ENCODE peak calls at places on chromosomes 2 and 18, in seven cellular contexts. Q is mammary epithelial cell, X is K562, V is BJ, C is mesendoderm, W is A673, P is IMR-90. A is an unnamed sample. For H3K36me3, the result is how much of the 10 kb centered on the place peaks cover.

GRCh38 chr2:36544638-36545338 is 53.2 kb downstream of the FEZ2 start:
- DNase-seq in Q (no peak), X (no peak), V (no peak), C (no peak), W (no peak), P (peak), A (no peak)

GRCh38 chr2:60819155-60819862 is 62.1 kb upstream of the REL start:
- DNase-seq in Q (no peak), X (no peak), V (no peak), C (peak), W (no peak), P (no peak), A (no peak)

GRCh38 chr18:71919211-71919610 is 624.9 kb downstream of the CBLN2 start:
- DNase-seq in Q (no peak), X (no peak), V (no peak), C (no peak), W (no peak), P (no peak), A (no peak)

GRCh38 chr2:158893057-158893456 is 75.4 kb upstream of the TANC1 start:
- DNase-seq in Q (peak), X (no peak), V (peak), C (no peak), W (no peak), P (peak), A (no peak)

GRCh38 chr2:54083440-54083839 is 32.0 kb upstream of the ACYP2 start:
- DNase-seq in Q (no peak), X (no peak), V (peak), C (no peak), W (no peak), P (peak), A (no peak)

GRCh38 chr2:84946204-84947009 is 24.6 kb upstream of the KCMF1 start:
- DNase-seq in Q (peak), X (no peak), V (peak), C (no peak), W (no peak), P (peak), A (no peak)

GRCh38 chr2:1633936-1634587 is 110.3 kb downstream of the PXDN start:
- DNase-seq in Q (no peak), X (no peak), V (no peak), C (no peak), W (no peak), P (no peak), A (no peak)

GRCh38 chr2:7209776-7210555 is 292.8 kb downstream of the RNF144A start:
- DNase-seq in Q (no peak), X (no peak), V (no peak), C (no peak), W (peak), P (peak), A (no peak)

GRCh38 chr18:41681138-41681881 is 273.7 kb upstream of the PIK3C3 start:
- DNase-seq in Q (peak), X (no peak), V (no peak), C (no peak), W (no peak), P (no peak), A (no peak)

GRCh38 chr2:237588044-237588696 is 2.4 kb downstream of the RAB17 start:
- DNase-seq in Q (no peak), X (no peak), V (no peak), C (no peak), W (no peak), P (no peak), A (peak)

GRCh38 chr2:23588788-23589187 is 203.8 kb downstream of the KLHL29 start:
- DNase-seq in Q (no peak), X (no peak), V (no peak), C (no peak), W (no peak), P (peak), A (no peak)

GRCh38 chr2:5877360-5877759 is 185.2 kb downstream of the SOX11 start:
- DNase-seq in Q (no peak), X (no peak), V (no peak), C (no peak), W (no peak), P (peak), A (no peak)

GRCh38 chr2:11980809-11981208 is 234.4 kb downstream of the LPIN1 start:
- DNase-seq in Q (no peak), X (no peak), V (no peak), C (no peak), W (no peak), P (no peak), A (peak)

GRCh38 chr18:58117685-58118403 is 73.8 kb downstream of the NEDD4L start:
- DNase-seq in Q (peak), X (peak), V (no peak), C (no peak), W (no peak), P (peak), A (peak)

GRCh38 chr2:46520108-46520507 is 40.7 kb downstream of the TMEM247 start:
- DNase-seq in Q (no peak), X (no peak), V (no peak), C (no peak), W (no peak), P (no peak), A (no peak)

GRCh38 chr2:36702781-36703180 is 6.3 kb downstream of the VIT start:
- DNase-seq in Q (no peak), X (no peak), V (no peak), C (no peak), W (no peak), P (no peak), A (no peak)

GRCh38 chr18:50836521-50836957 is 16.7 kb upstream of the MRO start:
- DNase-seq in Q (peak), X (no peak), V (no peak), C (no peak), W (peak), P (peak), A (no peak)

GRCh38 chr2:10265328-10266132 is 37.2 kb upstream of the HPCAL1 start:
- DNase-seq in Q (no peak), X (no peak), V (no peak), C (no peak), W (no peak), P (no peak), A (no peak)

GRCh38 chr2:201660293-201660895 is 17.1 kb upstream of the TMEM237 start:
- DNase-seq in Q (no peak), X (no peak), V (no peak), C (no peak), W (no peak), P (no peak), A (peak)

DNA sequence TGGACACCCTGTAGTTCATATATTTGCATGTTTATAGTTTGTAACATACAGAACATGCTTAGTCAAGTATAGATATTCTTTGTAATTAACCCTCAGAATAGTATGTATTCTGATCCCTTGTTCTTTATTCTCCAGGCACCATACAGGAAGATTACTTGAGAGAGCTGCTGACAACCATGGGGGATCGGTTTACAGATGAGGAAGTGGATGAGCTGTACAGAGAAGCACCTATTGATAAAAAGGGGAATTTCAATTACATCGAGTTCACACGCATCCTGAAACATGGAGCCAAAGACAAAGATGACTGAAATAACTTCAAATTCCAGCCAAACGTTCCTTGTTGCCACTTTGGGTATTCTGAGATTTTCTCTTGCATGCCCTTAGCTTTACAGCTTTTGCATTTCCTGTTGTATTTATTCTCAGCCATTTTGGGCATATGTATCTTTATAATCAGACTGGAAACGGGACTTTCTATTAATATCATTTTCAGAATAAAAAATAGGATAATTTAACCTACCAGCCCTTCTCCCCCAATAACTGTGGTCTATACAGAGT is 6.2 kb upstream of the MYL12B start:
- DNase-seq in Q (no peak), X (no peak), V (no peak), C (no peak), W (no peak), P (no peak), A (no peak)
- H3K36me3 ChIP-seq in Q (under half), X (half or more), V (under half), C (under half), W (half or more), P (under half), A (half or more)

DNA sequence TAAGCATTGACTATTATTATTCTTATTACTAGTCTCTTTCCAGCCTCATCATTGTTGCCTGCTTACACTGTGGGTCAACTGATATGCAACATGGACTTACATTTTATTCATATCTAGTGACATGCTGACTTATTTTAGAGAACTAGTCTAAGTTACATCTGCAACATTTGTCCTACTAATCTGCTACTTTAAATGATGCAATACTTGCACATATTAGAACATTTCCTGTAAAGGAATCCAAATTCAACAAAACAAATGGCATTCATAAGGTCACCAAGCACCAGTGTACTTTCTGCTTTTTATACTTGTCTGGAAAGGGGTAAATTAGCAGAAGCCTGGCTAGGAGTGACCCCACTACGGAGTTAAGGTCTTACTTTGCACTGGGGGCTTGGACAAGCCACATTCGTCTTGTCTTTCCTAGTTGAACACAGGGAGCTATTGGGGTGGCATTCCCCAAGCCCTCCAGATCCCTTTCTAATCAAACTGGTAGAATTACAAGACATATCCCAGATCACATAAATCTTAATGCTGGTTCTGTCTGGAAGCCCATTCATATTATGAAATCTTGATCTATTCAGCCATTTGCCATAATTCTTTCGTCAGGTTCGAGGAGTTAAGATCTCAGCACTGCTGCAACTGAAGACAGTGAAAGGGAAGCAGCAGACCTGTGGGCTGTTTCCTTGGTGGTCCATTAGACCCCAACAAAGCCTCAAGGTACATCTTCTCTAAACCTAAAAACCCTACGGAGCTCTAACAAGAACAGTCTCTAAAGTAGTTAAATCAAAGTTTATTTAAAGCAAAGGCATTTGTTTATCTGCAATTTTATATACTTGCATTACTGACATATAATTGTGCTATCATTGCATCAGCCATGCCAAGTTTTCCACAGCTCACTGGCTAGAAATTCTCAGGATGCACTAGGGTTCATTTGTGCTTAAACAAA is 49.9 kb upstream of the RTN4 start:
- DNase-seq in Q (no peak), X (no peak), V (no peak), C (no peak), W (peak), P (peak), A (no peak)
- H3K4me3 ChIP-seq in Q (no peak), X (no peak), V (no peak), C (no peak), W (no peak), P (no peak), A (no peak)

DNA sequence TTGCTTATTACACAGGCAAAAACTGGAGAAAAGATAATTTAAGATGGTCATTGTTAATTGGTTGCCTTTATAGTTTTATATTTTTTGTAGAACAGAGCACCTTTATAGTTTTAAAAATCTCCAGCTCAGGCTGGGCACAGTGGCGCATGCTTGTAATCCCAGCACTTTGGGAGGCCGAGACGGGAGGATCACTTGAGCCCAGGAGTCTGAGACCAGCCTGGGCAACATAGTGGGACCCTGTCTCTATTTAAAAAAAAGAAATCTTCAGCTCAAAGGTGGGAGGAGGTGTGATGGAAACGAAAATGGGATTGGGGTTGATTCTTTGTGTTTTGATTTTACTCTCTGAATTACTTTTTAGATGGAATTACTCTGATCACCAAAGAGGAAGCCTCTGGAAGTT is 85.4 kb downstream of the XRCC5 start:
- DNase-seq in Q (no peak), X (no peak), V (no peak), C (no peak), W (no peak), P (no peak), A (no peak)
- H3K36me3 ChIP-seq in Q (under half), X (half or more), V (under half), C (under half), W (half or more), P (under half), A (half or more)

DNA sequence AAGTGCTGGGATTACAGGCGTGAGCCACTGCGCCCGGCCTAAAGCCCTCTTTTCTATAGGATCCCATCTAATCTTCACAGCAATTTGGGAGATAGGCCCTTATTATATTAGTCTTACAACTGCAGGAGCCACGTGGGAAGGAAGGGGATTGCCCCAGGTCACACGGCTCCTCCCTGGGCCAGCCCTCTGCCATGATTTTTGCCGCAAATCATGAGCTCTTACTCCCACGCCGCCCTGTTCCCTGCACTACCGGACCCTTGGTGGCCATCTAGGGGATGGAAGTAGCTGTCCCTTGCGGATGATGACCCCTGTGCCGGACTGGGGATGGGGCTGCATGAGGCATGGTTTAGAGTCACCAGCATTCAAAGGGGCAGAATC is 28.4 kb upstream of the PTMA start:
- DNase-seq in Q (no peak), X (no peak), V (no peak), C (peak), W (no peak), P (no peak), A (no peak)
- H3K4me3 ChIP-seq in Q (no peak), X (no peak), V (no peak), C (no peak), W (no peak), P (no peak), A (no peak)

GRCh38 chr2:97761192-97761591 is 47.8 kb downstream of the ZAP70 start:
- DNase-seq in Q (no peak), X (no peak), V (no peak), C (no peak), W (no peak), P (no peak), A (no peak)
- H3K36me3 ChIP-seq in Q (under half), X (half or more), V (under half), C (under half), W (under half), P (half or more), A (under half)

DNA sequence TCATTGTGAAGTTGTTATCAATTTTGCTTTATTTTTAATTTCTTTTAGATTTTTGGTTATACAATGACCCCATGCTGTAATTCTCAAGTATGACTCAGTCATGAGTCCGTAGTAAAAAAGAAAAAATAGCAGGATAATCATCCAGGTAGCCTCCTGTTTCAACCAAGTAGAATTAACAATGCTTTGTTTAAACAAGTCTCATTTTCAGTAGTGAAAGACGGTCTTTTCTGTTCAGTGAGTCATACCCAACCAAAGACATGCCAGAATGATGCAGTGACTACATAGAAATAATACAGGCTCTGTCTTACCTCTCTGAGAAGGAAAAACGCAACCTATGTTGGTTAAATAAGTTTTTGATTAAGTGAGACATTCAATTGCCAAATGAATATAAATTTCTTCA is 67.8 kb upstream of the DSC1 start:
- DNase-seq in Q (peak), X (no peak), V (no peak), C (no peak), W (no peak), P (peak), A (no peak)
- H3K4me3 ChIP-seq in Q (no peak), X (no peak), V (no peak), C (no peak), W (no peak), P (no peak), A (no peak)

GRCh38 chr18:2823202-2823601 is 23.6 kb upstream of the EMILIN2 start:
- DNase-seq in Q (no peak), X (no peak), V (no peak), C (no peak), W (no peak), P (no peak), A (no peak)
- H3K36me3 ChIP-seq in Q (under half), X (under half), V (under half), C (under half), W (under half), P (under half), A (under half)

GRCh38 chr2:44939074-44940052 is 2.1 kb upstream of the SIX3 start:
- DNase-seq in Q (no peak), X (no peak), V (no peak), C (peak), W (no peak), P (no peak), A (no peak)

GRCh38 chr2:44936715-44937687 is 4.5 kb upstream of the SIX3 start:
- DNase-seq in Q (no peak), X (no peak), V (no peak), C (peak), W (no peak), P (no peak), A (no peak)

GRCh38 chr2:44940053-44940494 is 1.4 kb upstream of the SIX3 start:
- DNase-seq in Q (no peak), X (no peak), V (no peak), C (peak), W (no peak), P (no peak), A (no peak)

GRCh38 chr2:44937688-44938240 is 3.7 kb upstream of the SIX3 start:
- DNase-seq in Q (no peak), X (no peak), V (no peak), C (peak), W (peak), P (no peak), A (peak)

GRCh38 chr2:44938287-44939073 is 3.0 kb upstream of the SIX3 start:
- DNase-seq in Q (no peak), X (no peak), V (no peak), C (peak), W (no peak), P (no peak), A (peak)
- H3K4me3 ChIP-seq in Q (no peak), X (no peak), V (no peak), C (no peak), W (peak), P (no peak), A (peak)

DNA sequence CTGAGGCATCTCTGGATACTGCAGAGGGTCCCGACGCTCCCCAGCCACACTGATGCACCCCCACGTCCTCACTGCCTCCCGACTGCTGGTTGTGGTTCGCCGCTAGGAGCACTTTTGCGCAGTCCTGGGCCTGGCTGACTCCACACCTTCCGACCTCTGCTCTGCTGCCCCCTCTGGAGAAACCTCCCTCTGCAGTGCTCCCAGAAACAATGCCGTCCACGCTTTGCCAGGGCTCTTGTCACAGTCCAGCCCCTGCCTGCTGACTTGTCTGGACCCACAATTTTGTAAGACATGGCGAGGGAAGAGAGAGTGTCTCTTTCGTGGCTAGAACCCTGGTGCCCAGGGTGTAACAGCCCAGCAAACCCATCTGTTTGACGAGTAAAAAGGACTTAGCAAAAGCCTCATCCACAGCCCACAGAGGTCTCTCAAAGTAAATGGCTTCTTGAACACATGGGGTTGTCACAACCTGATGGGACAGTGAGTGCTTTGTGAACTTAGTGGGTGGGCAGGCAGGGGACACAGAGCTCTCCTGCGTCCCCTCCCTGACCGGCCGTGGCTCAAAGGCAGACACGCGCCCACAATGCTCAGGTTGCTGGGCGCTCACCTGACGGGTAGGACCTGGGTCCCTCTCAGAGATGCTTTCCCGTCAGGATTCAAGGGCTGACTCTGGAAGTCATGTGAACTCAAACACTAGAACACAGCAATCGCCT is 4.0 kb downstream of the COPS9 start:
- DNase-seq in Q (no peak), X (no peak), V (no peak), C (no peak), W (no peak), P (no peak), A (peak)
- H3K36me3 ChIP-seq in Q (under half), X (under half), V (under half), C (under half), W (under half), P (under half), A (half or more)

A was measured in SJCRH30.